ENCODE peak calls at places on chromosome 12, in five cellular contexts. W, M, O, D and K are unnamed samples.
A peak's percentile ranks its signal among the peaks of the same experiment; 100 is the strongest.

GRCh38 chr12:105264771-105265170 is 28.8 kb upstream of the APPL2 start:
- DNase-seq in W (no peak), M (no peak), O (no peak), D (no peak), K (no peak)

GRCh38 chr12:3755898-3756297 is 3.0 kb upstream of the CRACR2A start:
- DNase-seq in W (no peak), M (no peak), O (no peak), D (no peak), K (no peak)

GRCh38 chr12:66279127-66279712 is 23.1 kb upstream of the HELB start:
- DNase-seq in W (peak; percentile 51), M (no peak), O (no peak), D (no peak), K (peak; percentile 27)

GRCh38 chr12:104805186-104805585 is 152.9 kb downstream of the SLC41A2 start:
- DNase-seq in W (no peak), M (no peak), O (no peak), D (no peak), K (no peak)

GRCh38 chr12:132530451-132530850 is 40.5 kb downstream of the FBRSL1 start:
- DNase-seq in W (no peak), M (no peak), O (no peak), D (no peak), K (no peak)

GRCh38 chr12:131043401-131043871 is 89.7 kb downstream of the ADGRD1 start:
- DNase-seq in W (no peak), M (no peak), O (no peak), D (no peak), K (no peak)

GRCh38 chr12:67477682-67478265 is 170.8 kb upstream of the DYRK2 start:
- DNase-seq in W (no peak), M (no peak), O (no peak), D (no peak), K (no peak)

GRCh38 chr12:115140981-115141380 is 457.0 kb upstream of the TBX3 start:
- DNase-seq in W (no peak), M (peak; percentile 22), O (no peak), D (no peak), K (no peak)

GRCh38 chr12:7042847-7043246 is 17.7 kb upstream of the C1S start:
- DNase-seq in W (peak; percentile 55), M (no peak), O (no peak), D (no peak), K (peak; percentile 34)

GRCh38 chr12:65525501-65526141 is 247.1 kb downstream of the MSRB3 start:
- DNase-seq in W (no peak), M (no peak), O (no peak), D (no peak), K (no peak)

GRCh38 chr12:108270841-108271126 is 68.3 kb downstream of the CMKLR1 start:
- DNase-seq in W (no peak), M (no peak), O (no peak), D (no peak), K (no peak)

GRCh38 chr12:19867970-19868369 is 428.7 kb downstream of the AEBP2 start:
- DNase-seq in W (no peak), M (no peak), O (no peak), D (no peak), K (no peak)

GRCh38 chr12:102757874-102758244 is 159.2 kb downstream of the PAH start:
- DNase-seq in W (no peak), M (no peak), O (no peak), D (no peak), K (no peak)

GRCh38 chr12:75960086-75960910 is 71.3 kb downstream of the PHLDA1 start:
- DNase-seq in W (no peak), M (no peak), O (peak; percentile 62), D (no peak), K (peak; percentile 81)

DNA sequence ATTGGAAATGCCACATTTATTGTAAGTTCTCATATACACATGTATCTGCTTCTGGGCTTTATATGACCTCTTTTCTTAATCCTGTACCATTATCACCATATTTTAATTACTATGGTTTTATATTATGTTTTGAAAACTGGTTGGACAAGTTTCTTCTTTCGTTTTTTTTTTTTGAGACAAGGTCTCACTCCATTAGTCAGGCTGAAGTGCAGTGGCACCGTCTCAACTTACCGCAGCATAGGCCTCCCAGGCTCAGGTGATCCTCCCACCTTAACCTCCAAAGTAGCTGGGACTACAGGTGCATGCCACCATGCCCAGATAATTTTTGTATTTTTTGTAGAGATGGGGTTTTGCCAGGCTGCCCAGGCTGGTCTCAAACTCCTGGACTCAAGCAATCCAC is 44.6 kb downstream of the GALNT4 start:
- DNase-seq in W (no peak), M (no peak), O (no peak), D (no peak), K (no peak)
- TF ChIP-seq SUZ12 in W (no peak), M (no peak), O (no peak), D (no peak), K (no peak)

GRCh38 chr12:68825569-68826217 is 17.7 kb downstream of the MDM2 start:
- DNase-seq in W (no peak), M (no peak), O (no peak), D (no peak), K (no peak)

GRCh38 chr12:68824597-68825250 is 16.7 kb downstream of the MDM2 start:
- DNase-seq in W (no peak), M (no peak), O (no peak), D (no peak), K (no peak)

GRCh38 chr12:68824131-68824530 is 16.2 kb downstream of the MDM2 start:
- DNase-seq in W (no peak), M (no peak), O (no peak), D (no peak), K (no peak)

GRCh38 chr12:68821357-68822188 is 13.6 kb downstream of the MDM2 start:
- DNase-seq in W (no peak), M (no peak), O (no peak), D (no peak), K (no peak)

DNA sequence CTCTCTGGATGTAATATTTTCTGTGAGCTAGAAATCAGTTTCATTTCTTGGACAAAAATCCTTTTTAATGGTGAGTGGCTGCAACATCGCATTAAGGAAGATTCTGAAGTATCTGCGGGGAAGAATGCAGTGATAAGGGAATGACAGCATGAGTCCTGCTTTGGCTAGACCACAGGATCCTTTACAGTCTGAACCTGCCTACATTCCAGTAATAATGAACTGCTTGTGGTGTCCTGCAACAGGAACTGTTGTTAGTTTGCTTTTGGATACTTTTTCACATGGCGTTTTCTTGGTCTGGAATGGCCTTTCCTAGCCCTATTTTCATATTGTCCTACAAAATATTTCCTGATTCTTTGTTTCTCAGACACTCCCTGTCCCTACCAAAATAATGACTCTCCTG is 15.7 kb downstream of the MDM2 start:
- DNase-seq in W (no peak), M (no peak), O (no peak), D (no peak), K (no peak)
- TF ChIP-seq SUZ12 in W (no peak), M (no peak), O (no peak), D (no peak), K (no peak)

DNA sequence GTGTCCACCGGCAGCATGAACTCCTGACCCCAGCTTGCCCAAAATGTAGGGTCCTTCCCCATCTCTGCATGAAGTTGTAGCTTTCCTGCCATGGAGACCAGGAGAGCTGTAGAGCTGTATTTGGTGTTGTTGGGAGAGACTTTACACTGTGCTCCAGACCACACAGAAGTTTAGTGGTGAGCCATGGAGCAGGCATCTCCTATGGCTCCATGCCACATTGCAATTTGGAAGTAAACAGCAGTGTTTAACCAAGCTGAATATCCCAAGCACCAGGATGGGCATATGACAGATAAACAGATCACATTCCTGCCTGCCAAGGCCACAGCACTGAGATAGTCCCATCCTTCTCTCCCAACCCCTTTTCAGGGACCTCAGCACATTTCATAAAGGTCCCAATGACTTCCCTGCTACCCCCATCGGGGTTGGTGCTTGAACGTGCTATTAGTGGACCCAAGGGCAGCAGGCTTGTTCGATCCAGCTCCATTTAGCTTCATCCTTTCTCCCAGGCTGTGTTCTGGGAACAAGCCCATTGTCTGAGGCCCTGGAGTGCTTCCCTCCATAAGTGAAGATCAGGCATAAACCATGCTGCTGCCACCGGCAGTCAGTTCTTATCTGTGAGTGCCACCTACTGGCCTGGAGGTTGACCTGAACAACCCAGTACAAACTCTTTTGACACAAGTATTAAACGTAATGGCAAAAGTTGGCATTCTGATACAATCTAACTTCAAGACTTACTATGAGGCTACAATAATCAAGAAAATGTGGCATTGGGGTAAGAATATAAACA is 172.3 kb upstream of the ATXN7L3B start:
- DNase-seq in W (peak; percentile 16), M (peak; percentile 18), O (peak; percentile 60), D (no peak), K (peak; percentile 21)
- TF ChIP-seq SUZ12 in W (no peak), M (no peak), O (no peak), D (no peak), K (no peak)

DNA sequence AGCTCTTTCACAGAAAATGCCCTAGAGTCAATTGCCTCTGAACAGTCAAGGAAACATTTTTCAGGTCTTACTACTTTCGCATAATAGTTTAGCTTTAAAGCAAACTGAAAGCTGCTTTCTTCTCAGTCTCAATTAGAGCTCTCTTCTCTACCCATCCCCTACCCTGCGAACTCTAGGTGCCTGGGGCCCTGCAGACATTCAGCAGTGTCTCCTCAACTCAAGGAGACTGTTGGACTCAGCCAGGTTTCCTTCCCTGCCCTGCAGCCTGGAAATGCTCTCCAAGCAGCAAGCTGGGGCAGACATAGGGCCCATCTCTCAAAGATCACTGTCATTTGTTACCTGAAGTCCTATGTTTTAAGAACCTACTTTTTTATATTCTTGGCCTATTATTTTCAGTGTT is 312.5 kb upstream of the PRICKLE1 start:
- DNase-seq in W (no peak), M (no peak), O (no peak), D (no peak), K (no peak)
- TF ChIP-seq SUZ12 in W (no peak), M (no peak), O (no peak), D (no peak), K (no peak)

GRCh38 chr12:50186667-50187066 is 19.5 kb upstream of the CERS5 start:
- DNase-seq in W (no peak), M (no peak), O (no peak), D (no peak), K (no peak)
- TF ChIP-seq SUZ12 in W (no peak), M (no peak), O (no peak), D (no peak), K (no peak)